ENCODE peak calls at places on chromosomes 7 and 10, in five cellular contexts. R, Q, Z, H and M are unnamed samples.

GRCh38 chr10:29807407-29807806 is 172.6 kb upstream of the SVIL start:
- DNase-seq in Q (no peak), R (peak), H (peak), Z (peak), M (no peak)

GRCh38 chr10:37588299-37588698 is 269.1 kb downstream of the ZNF248 start:
- DNase-seq in Z (no peak), Q (no peak), R (no peak), H (no peak), M (no peak)

GRCh38 chr10:105969884-105970377 is 1194.6 kb downstream of the SORCS1 start:
- DNase-seq in H (no peak), Q (no peak), Z (no peak), R (no peak), M (no peak)

GRCh38 chr7:7304705-7305475 is 122.5 kb downstream of the C1GALT1 start:
- DNase-seq in Z (no peak), Q (no peak), R (peak), H (no peak), M (no peak)

GRCh38 chr10:2985729-2986232 is 81.6 kb upstream of the PFKP start:
- DNase-seq in Q (no peak), R (peak), Z (peak), H (peak), M (no peak)

GRCh38 chr7:130242198-130243014 is 24.3 kb upstream of the CPA2 start:
- DNase-seq in Q (no peak), Z (peak), R (peak), H (peak), M (peak)

GRCh38 chr7:40680657-40681056 is 545.9 kb downstream of the SUGCT start:
- DNase-seq in Q (no peak), R (peak), Z (peak), H (peak), M (no peak)

GRCh38 chr10:34985823-34986222 is 104.3 kb downstream of the CUL2 start:
- DNase-seq in R (peak), Z (no peak), H (no peak), Q (no peak), M (no peak)

GRCh38 chr10:119191881-119192280 is 13.3 kb upstream of the PRDX3 start:
- DNase-seq in Q (no peak), H (no peak), Z (no peak), R (peak), M (no peak)

GRCh38 chr7:148607151-148607661 is 16.6 kb downstream of the C7orf33 start:
- DNase-seq in Q (no peak), Z (no peak), H (no peak), R (no peak), M (no peak)

GRCh38 chr7:128783143-128783799 is 7.7 kb upstream of the OPN1SW start:
- DNase-seq in R (peak), H (peak), Q (peak), Z (peak), M (peak)

GRCh38 chr7:30135551-30136271 is 925 bp downstream of the MTURN start:
- DNase-seq in R (peak), Z (peak), H (peak), Q (peak), M (peak)

GRCh38 chr10:63681965-63682704 is 160.9 kb downstream of the REEP3 start:
- DNase-seq in H (peak), Q (peak), Z (peak), R (peak), M (peak)

GRCh38 chr10:80133221-80133620 is 691 bp downstream of the PLAC9 start:
- DNase-seq in Z (no peak), H (peak), R (no peak), Q (no peak), M (no peak)

GRCh38 chr10:78784454-78785414 is 284.0 kb upstream of the ZMIZ1 start:
- DNase-seq in Q (no peak), Z (no peak), R (no peak), H (no peak), M (no peak)

GRCh38 chr10:32906595-32906994 is 51.4 kb downstream of the ITGB1 start:
- DNase-seq in Q (no peak), R (no peak), Z (no peak), H (no peak), M (no peak)

GRCh38 chr10:109127363-109127762 is 795.9 kb downstream of the XPNPEP1 start:
- DNase-seq in R (no peak), Q (no peak), Z (no peak), H (no peak), M (no peak)

GRCh38 chr10:63628526-63629362 is 107.5 kb downstream of the REEP3 start:
- DNase-seq in Z (peak), R (peak), Q (peak), H (peak), M (peak)

GRCh38 chr10:29578457-29578856 is 56.3 kb downstream of the SVIL start:
- DNase-seq in H (no peak), R (no peak), Q (no peak), Z (no peak), M (no peak)

GRCh38 chr10:108868881-108869280 is 1054.4 kb downstream of the XPNPEP1 start:
- DNase-seq in Z (no peak), R (no peak), H (no peak), Q (no peak), M (no peak)

GRCh38 chr10:129528376-129528978 is 61.4 kb downstream of the MGMT start:
- DNase-seq in R (no peak), Z (no peak), Q (no peak), H (no peak), M (no peak)

GRCh38 chr7:39580150-39580874 is 14.1 kb downstream of the YAE1 start:
- DNase-seq in Q (peak), Z (peak), H (peak), R (peak), M (peak)

GRCh38 chr7:69932034-69932628 is 333.9 kb downstream of the AUTS2 start:
- DNase-seq in Q (no peak), H (peak), Z (peak), R (peak), M (peak)

GRCh38 chr7:142438235-142438922 is 180.5 kb upstream of the PRSS58 start:
- DNase-seq in Z (peak), H (peak), R (peak), Q (no peak), M (peak)

GRCh38 chr7:9645756-9646155 is 1212.3 kb downstream of the NXPH1 start:
- DNase-seq in Q (no peak), R (no peak), Z (peak), H (no peak), M (no peak)

GRCh38 chr10:78937800-78938694 is 130.7 kb upstream of the ZMIZ1 start:
- DNase-seq in Q (no peak), Z (no peak), R (no peak), H (no peak), M (no peak)

GRCh38 chr10:124886195-124886594 is 55.7 kb upstream of the ZRANB1 start:
- DNase-seq in Z (no peak), H (peak), R (no peak), Q (no peak), M (no peak)

GRCh38 chr10:14485986-14486385 is 155.3 kb upstream of the FRMD4A start:
- DNase-seq in Z (no peak), H (no peak), Q (no peak), R (no peak), M (no peak)

GRCh38 chr10:89158446-89158845 is 48.7 kb downstream of the CH25H start:
- DNase-seq in Z (peak), R (peak), H (peak), Q (no peak), M (no peak)

GRCh38 chr7:102914585-102914984 is 1.8 kb downstream of the LRRC17 start:
- DNase-seq in Q (peak), Z (peak), R (no peak), H (peak), M (no peak)

GRCh38 chr10:114397651-114398145 is 6.6 kb downstream of the AFAP1L2 start:
- DNase-seq in Z (peak), H (no peak), Q (no peak), R (no peak), M (peak)

GRCh38 chr7:2785071-2785500 is 59.0 kb downstream of the GNA12 start:
- DNase-seq in Q (no peak), Z (peak), H (peak), R (peak), M (peak)

GRCh38 chr7:150977382-150978135 is 562 bp downstream of the KCNH2 start:
- DNase-seq in Q (no peak), Z (no peak), R (no peak), H (no peak), M (no peak)
- H3K4me3 ChIP-seq in Q (peak), Z (no peak), R (no peak), H (no peak), M (no peak)

GRCh38 chr10:101617824-101618568 is 29.9 kb downstream of the DPCD start:
- DNase-seq in R (no peak), H (no peak), Z (no peak), Q (no peak), M (no peak)

GRCh38 chr10:101616415-101617101 is 28.4 kb downstream of the DPCD start:
- DNase-seq in H (no peak), Q (no peak), Z (no peak), R (no peak), M (no peak)

GRCh38 chr10:101615760-101616116 is 27.6 kb downstream of the DPCD start:
- DNase-seq in Z (no peak), H (no peak), R (no peak), Q (no peak), M (no peak)

GRCh38 chr10:101618871-101619270 is 30.8 kb downstream of the DPCD start:
- DNase-seq in R (no peak), Q (no peak), Z (no peak), H (no peak), M (no peak)

GRCh38 chr10:101617102-101617823 is 29.1 kb downstream of the DPCD start:
- DNase-seq in Z (no peak), R (no peak), H (no peak), Q (no peak), M (peak)
- TF ChIP-seq CTCF in Z (no peak), R (no peak), H (no peak), Q (no peak), M (peak)

GRCh38 chr10:86410542-86411124 is 44.0 kb upstream of the GRID1 start:
- DNase-seq in Q (no peak), R (peak), Z (peak), H (peak), M (no peak)

GRCh38 chr10:86413046-86413728 is 46.6 kb upstream of the GRID1 start:
- DNase-seq in H (peak), Q (no peak), Z (peak), R (no peak), M (peak)

GRCh38 chr10:86411281-86411841 is 44.8 kb upstream of the GRID1 start:
- DNase-seq in Z (peak), H (peak), R (no peak), Q (no peak), M (peak)

GRCh38 chr10:86409183-86409582 is 42.6 kb upstream of the GRID1 start:
- DNase-seq in R (no peak), Q (no peak), Z (no peak), H (no peak), M (no peak)

GRCh38 chr10:86411852-86412550 is 45.4 kb upstream of the GRID1 start:
- DNase-seq in Z (no peak), Q (no peak), H (no peak), R (no peak), M (no peak)
- H3K4me3 ChIP-seq in Z (no peak), Q (no peak), H (no peak), R (no peak), M (peak)

DNA sequence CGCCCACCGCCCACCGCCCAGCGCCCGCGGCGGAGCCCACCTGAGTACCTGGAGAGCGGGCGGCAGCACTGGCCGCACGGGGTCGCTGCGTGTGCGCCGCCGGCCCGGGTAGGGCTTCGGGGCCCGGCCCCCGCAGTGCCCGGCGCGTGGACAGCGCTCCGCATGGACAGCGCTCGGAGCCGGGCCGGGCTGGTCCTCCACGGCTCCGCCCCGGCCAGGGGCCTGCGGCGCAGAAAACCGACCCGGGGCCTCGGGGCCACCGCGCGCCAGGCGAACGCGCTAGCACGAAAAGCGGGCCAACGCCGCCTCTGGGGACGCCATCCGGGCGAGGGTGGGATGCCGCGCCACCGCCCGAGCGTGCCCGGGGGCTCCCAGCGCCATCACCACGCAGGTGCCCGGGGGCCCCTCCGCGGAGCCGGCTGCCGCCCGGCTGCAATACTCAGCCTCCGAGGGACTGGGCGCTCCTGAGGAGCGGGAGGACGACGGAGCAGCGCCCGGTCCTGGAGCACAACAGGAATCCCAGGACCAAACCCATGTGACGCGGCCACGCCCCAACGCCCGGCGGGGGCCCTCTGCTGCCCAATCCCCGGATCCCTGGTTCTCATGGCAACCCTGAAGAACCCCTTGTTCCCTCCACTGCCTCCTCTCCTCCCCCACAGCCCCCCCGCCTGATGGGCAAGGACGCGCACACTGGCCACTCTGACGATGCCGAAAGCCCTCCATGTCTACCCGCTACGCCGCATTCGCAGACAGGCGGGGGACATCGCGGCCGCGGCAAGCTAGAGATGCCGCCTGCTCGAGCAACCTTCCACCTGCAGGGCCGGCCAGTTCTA is at the start of gene GRB10:
- DNase-seq in Q (no peak), Z (peak), R (no peak), H (peak), M (no peak)
- TF ChIP-seq CTCF in Q (no peak), Z (peak), R (peak), H (no peak), M (no peak)

DNA sequence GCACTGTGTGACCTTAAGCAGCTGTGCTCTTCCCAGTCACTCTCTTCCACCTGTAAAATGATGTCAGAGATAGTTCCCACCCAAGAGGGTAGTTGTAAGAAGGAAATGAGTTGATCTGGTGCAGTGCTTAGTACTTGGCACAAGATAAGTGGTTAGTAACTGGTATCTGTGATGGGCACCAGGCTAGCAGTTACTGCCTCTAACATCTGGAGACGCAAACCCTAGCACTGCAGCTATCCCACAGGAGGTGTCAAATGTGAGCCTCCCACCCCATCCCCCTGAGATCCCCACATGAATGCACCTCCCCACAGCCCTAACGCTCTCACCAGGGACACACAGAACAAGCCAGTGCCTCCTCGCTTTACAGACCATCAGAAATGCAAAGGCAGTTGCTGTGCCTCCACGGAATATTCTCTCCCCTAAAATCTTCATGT is 72.0 kb downstream of the KCNMA1 start:
- DNase-seq in H (no peak), Z (no peak), Q (no peak), R (no peak), M (no peak)
- H3K4me3 ChIP-seq in H (no peak), Z (no peak), Q (no peak), R (no peak), M (no peak)